ENCODE peak calls at places on chromosomes 4 and X, in six cellular contexts. P is T-helper 9 cell; E is CD8-positive, alpha-beta T cell; X is Kasumi-1; T is stimulated activated CD4-positive, alpha-beta T cell treated with anti-CD3 and anti-CD28 coated beads, Interleukin-15, amount 100 ng/mL, for 1 hour; A is T-helper 1 cell. U is an unnamed sample.
A peak's percentile ranks its signal among the peaks of the same experiment; 100 is the strongest.

GRCh38 chr4:40990202-40990898 is 224.0 kb downstream of the APBB2 start:
- DNase-seq in E (no peak), A (no peak), T (no peak), P (no peak), X (no peak), U (no peak)

GRCh38 chr4:144575181-144575580 is 70.8 kb upstream of the HHIP start:
- DNase-seq in T (no peak), X (no peak), A (no peak), E (no peak), P (no peak), U (no peak)

GRCh38 chr4:84733343-84734033 is 150.6 kb downstream of the CDS1 start:
- DNase-seq in A (no peak), E (no peak), T (no peak), P (no peak), X (no peak), U (no peak)

GRCh38 chr4:95510145-95510544 is 38.6 kb downstream of the UNC5C start:
- DNase-seq in A (no peak), P (no peak), E (no peak), X (peak; percentile 22), T (no peak), U (no peak)

GRCh38 chr4:103306870-103307345 is 108.8 kb upstream of the CENPE start:
- DNase-seq in P (no peak), T (no peak), A (no peak), E (no peak), X (no peak), U (no peak)

GRCh38 chr4:22071749-22072148 is 123.2 kb upstream of the KCNIP4 start:
- DNase-seq in P (no peak), T (no peak), E (no peak), A (no peak), X (no peak), U (no peak)

GRCh38 chr4:8235686-8236085 is 33.9 kb upstream of the HTRA3 start:
- DNase-seq in T (no peak), A (no peak), X (no peak), E (no peak), P (no peak), U (no peak)

GRCh38 chrX:153353416-153353815 is 19.5 kb downstream of the ZNF275 start:
- DNase-seq in T (no peak), A (no peak), E (no peak), X (no peak), P (no peak), U (no peak)

GRCh38 chrX:80430826-80431501 is 10.7 kb downstream of the TENT5D start:
- DNase-seq in P (no peak), A (no peak), E (no peak), T (no peak), X (no peak), U (no peak)

GRCh38 chrX:65601126-65601525 is 66.3 kb upstream of the MSN start:
- DNase-seq in E (no peak), A (no peak), P (no peak), T (no peak), X (no peak), U (no peak)

GRCh38 chr4:73661646-73662119 is 41.4 kb upstream of the RASSF6 start:
- DNase-seq in P (no peak), X (no peak), E (no peak), T (no peak), A (no peak), U (no peak)

GRCh38 chr4:81049861-81050423 is 19.4 kb downstream of the BMP3 start:
- DNase-seq in A (no peak), X (no peak), T (no peak), E (no peak), P (no peak), U (no peak)

GRCh38 chr4:25970241-25970675 is 56.2 kb downstream of the SMIM20 start:
- DNase-seq in P (no peak), X (peak; percentile 88), T (no peak), E (no peak), A (no peak), U (no peak)

U was measured in cortex of kidney.